ENCODE peak calls at places on chromosomes 3 and 15, in four cellular contexts. P is brain microvascular endothelial cell, Q is left ventricle myocardium inferior, E is GM23338. F is an unnamed sample.

GRCh38 chr15:41933771-41934170 is 38.6 kb downstream of the EHD4 start:
- DNase-seq in Q (no peak), E (no peak), P (no peak), F (no peak)

GRCh38 chr3:159929181-159929893 is 59.3 kb upstream of the IL12A start:
- DNase-seq in Q (no peak), E (peak; percentile 7), P (peak; percentile 81), F (peak; percentile 66)

GRCh38 chr3:99637381-99638111 is 848 bp upstream of the COL8A1 start:
- DNase-seq in P (peak; percentile 80), Q (peak; percentile 19), E (peak; percentile 36), F (no peak)

GRCh38 chr3:128845695-128846491 is 33.5 kb upstream of the ACAD9 start:
- DNase-seq in P (peak; percentile 65), Q (peak; percentile 92), E (peak; percentile 96), F (peak; percentile 2)

GRCh38 chr3:178112134-178112533 is 424.1 kb upstream of the KCNMB2 start:
- DNase-seq in P (no peak), Q (no peak), E (peak; percentile 31), F (no peak)

GRCh38 chr15:61030451-61030850 is 198.7 kb downstream of the RORA start:
- DNase-seq in E (no peak), Q (no peak), P (no peak), F (no peak)

GRCh38 chr3:171854649-171855305 is 11.6 kb downstream of the TMEM212 start:
- DNase-seq in Q (no peak), P (no peak), E (peak; percentile 51), F (no peak)

GRCh38 chr15:96878129-96878528 is 547.6 kb downstream of the NR2F2 start:
- DNase-seq in E (no peak), P (no peak), Q (no peak), F (no peak)

GRCh38 chr15:39801641-39802309 is 19.1 kb upstream of the FSIP1 start:
- DNase-seq in P (no peak), Q (no peak), E (peak; percentile 64), F (no peak)

GRCh38 chr3:36730965-36731364 is 33.4 kb downstream of the DCLK3 start:
- DNase-seq in Q (no peak), E (no peak), P (no peak), F (no peak)

GRCh38 chr15:72271895-72272212 is 500 bp downstream of the PARP6 start:
- DNase-seq in P (peak; percentile 2), E (peak; percentile 48), Q (no peak), F (no peak)

GRCh38 chr15:86837631-86838030 is 758.0 kb downstream of the AGBL1 start:
- DNase-seq in E (peak; percentile 2), P (peak; percentile 20), Q (no peak), F (no peak)

DNA sequence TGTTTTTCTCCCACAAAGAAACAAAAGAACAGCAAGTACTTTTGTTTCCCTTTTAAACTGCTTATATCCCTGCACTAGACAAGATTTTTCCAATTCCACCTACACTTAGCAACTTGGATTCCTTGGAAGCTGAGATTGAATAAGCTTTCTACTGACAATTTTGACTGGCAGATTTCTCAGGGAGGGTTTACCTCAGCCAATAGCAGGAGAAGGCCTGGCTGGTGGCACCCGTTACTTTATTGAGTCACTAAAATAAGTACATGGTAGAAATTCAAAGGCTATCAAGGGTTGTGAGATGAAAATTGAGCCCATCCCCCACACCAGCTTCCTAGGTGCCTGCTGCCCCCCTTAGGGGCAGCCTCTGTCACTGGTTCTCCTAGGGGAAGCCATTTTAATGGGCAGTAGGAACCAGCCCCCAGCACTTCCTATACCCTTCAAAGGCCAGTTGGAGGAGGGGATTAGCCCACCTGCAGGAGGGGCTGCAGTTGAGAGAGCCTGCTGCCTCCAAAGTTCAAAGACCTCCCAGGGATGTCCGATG is 171.0 kb downstream of the ADAMTS17 start:
- DNase-seq in E (no peak), Q (no peak), P (no peak), F (no peak)
- H3K4me3 ChIP-seq in E (no peak overlapping the region), Q (no peak overlapping the region), P (no peak overlapping the region), F (no peak overlapping the region)

DNA sequence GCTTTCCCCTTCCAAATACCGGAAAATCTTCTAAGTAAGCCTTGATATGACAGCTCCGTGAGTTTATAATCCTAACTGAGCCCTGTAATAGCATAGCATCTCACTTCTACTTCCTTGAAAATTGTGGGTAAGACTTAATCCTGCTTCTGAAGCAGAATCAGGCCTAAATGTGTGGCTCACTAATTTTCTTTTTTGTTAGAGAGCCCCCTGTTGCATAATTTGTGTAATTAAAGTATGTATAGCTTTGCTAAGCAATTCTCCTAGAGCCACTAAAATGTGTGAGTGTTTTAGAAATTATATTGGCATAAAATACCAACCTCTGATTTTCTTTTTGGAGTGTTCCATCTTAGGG is 304.4 kb downstream of the FGF12 start:
- DNase-seq in Q (no peak), E (peak; percentile 37), P (no peak), F (no peak)
- TF ChIP-seq CTCF in Q (peak; percentile 36), E (peak; percentile 58), P (peak; percentile 40), F (no peak)

GRCh38 chr3:195697582-195698324 is 23.0 kb upstream of the MUC20 start:
- DNase-seq in P (peak; percentile 93), Q (no peak), E (peak; percentile 68), F (peak; percentile 63)
- H3K4me3 ChIP-seq in P (no peak overlapping the region), Q (no peak overlapping the region), E (no peak overlapping the region), F (no peak overlapping the region)

DNA sequence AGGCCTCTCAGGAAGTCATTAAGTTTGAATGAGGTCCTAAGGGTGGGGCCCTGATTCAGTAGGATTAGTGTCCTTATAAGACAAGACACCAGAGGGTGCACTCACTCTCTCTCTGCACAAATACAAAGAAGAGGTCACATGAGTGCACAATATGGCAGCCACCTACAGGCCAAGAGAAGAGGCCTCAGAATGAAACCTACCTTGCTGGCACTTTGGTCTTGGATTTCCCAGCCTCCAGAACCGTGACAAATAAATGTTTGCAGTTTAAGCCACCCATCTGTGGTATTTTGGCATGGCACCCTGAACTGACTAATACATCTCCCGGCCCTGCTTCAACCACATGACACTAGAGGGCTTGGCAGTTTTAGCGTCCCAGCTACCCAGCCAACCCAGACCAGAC is 73.9 kb upstream of the CHRNB4 start:
- DNase-seq in E (peak; percentile 36), P (no peak), Q (no peak), F (no peak)
- TF ChIP-seq CTCF in E (no peak), P (no peak), Q (no peak), F (no peak)

GRCh38 chr15:98668566-98669308 is 20.4 kb downstream of the IGF1R start:
- DNase-seq in E (no peak), Q (no peak), P (peak; percentile 36), F (no peak)
- H3K4me3 ChIP-seq in E (no peak overlapping the region), Q (peak overlapping the region; percentile 14), P (no peak overlapping the region), F (no peak overlapping the region)

GRCh38 chr15:67501836-67502461 is 19.0 kb upstream of the C15orf61 start:
- DNase-seq in E (peak; percentile 23), Q (no peak), P (no peak), F (no peak)

GRCh38 chr15:67504061-67504460 is 16.9 kb upstream of the C15orf61 start:
- DNase-seq in E (no peak), Q (no peak), P (no peak), F (no peak)

GRCh38 chr15:67505675-67506572 is 15.0 kb upstream of the C15orf61 start:
- DNase-seq in P (no peak), E (no peak), Q (no peak), F (no peak)

GRCh38 chr15:67504796-67505195 is 16.1 kb upstream of the C15orf61 start:
- DNase-seq in E (no peak), P (no peak), Q (no peak), F (peak; percentile 86)

GRCh38 chr15:67501177-67501835 is 19.6 kb upstream of the C15orf61 start:
- DNase-seq in P (no peak), Q (no peak), E (peak; percentile 37), F (no peak)
- TF ChIP-seq CTCF in P (peak; percentile 37), Q (peak; percentile 48), E (peak; percentile 29), F (peak; percentile 52)